ENCODE peak calls at places on chromosomes 11 and 22, in nine cellular contexts. M, X, E, I, N, R, H, Q and S are unnamed samples.

GRCh38 chr11:76626921-76627391 is 43.6 kb downstream of the LRRC32 start:
- DNase-seq in M (no peak), X (no peak), E (peak; percentile 50), I (no peak), N (peak; percentile 72), R (no peak), H (no peak), Q (no peak), S (peak; percentile 25)

GRCh38 chr11:64343740-64344133 is 3.7 kb downstream of the CCDC88B start:
- DNase-seq in M (no peak), X (no peak), E (no peak), I (no peak), N (peak; percentile 46), R (no peak), H (no peak), Q (no peak), S (no peak)

GRCh38 chr11:35954205-35954604 is 10.3 kb downstream of the LDLRAD3 start:
- DNase-seq in M (no peak), X (no peak), E (no peak), I (no peak), N (no peak), R (no peak), H (no peak), Q (no peak), S (no peak)

GRCh38 chr11:12540075-12540685 is 134.0 kb upstream of the TEAD1 start:
- DNase-seq in M (no peak), X (no peak), E (no peak), I (no peak), N (no peak), R (no peak), H (no peak), Q (no peak), S (no peak)

GRCh38 chr11:92794783-92795182 is 174.7 kb upstream of the MTNR1B start:
- DNase-seq in M (no peak), X (no peak), E (no peak), I (no peak), N (no peak), R (no peak), H (no peak), Q (no peak), S (no peak)

GRCh38 chr11:96338910-96339703 is 3.9 kb downstream of the MAML2 start:
- DNase-seq in M (no peak), X (no peak), E (peak; percentile 26), I (no peak), N (peak; percentile 57), R (no peak), H (peak; percentile 31), Q (no peak), S (no peak)

GRCh38 chr11:96254087-96254486 is 88.9 kb downstream of the MAML2 start:
- DNase-seq in M (no peak), X (no peak), E (no peak), I (no peak), N (peak; percentile 42), R (peak; percentile 49), H (no peak), Q (no peak), S (no peak)

GRCh38 chr11:94730153-94730552 is 38.0 kb upstream of the AMOTL1 start:
- DNase-seq in M (no peak), X (no peak), E (no peak), I (no peak), N (no peak), R (no peak), H (no peak), Q (no peak), S (no peak)

GRCh38 chr22:50269573-50270301 is 443 bp downstream of the MAPK11 start:
- DNase-seq in M (no peak), X (no peak), E (peak; percentile 58), I (no peak), N (peak; percentile 79), R (no peak), H (peak; percentile 53), Q (no peak), S (peak; percentile 72)

GRCh38 chr11:122731500-122731913 is 76.0 kb downstream of the UBASH3B start:
- DNase-seq in M (no peak), X (no peak), E (peak; percentile 77), I (no peak), N (no peak), R (peak; percentile 84), H (no peak), Q (no peak), S (no peak)

GRCh38 chr22:24485608-24486007 is 9.5 kb upstream of the UPB1 start:
- DNase-seq in M (no peak), X (no peak), E (no peak), I (no peak), N (no peak), R (no peak), H (no peak), Q (no peak), S (no peak)

GRCh38 chr22:43378011-43378704 is 33.7 kb upstream of the MPPED1 start:
- DNase-seq in M (no peak), X (peak; percentile 15), E (no peak), I (peak; percentile 21), N (no peak), R (no peak), H (no peak), Q (no peak), S (no peak)

GRCh38 chr22:39600491-39601179 is 30.1 kb downstream of the CACNA1I start:
- DNase-seq in M (no peak), X (no peak), E (no peak), I (no peak), N (no peak), R (no peak), H (no peak), Q (no peak), S (no peak)

GRCh38 chr11:45684440-45684839 is 19.0 kb upstream of the CHST1 start:
- DNase-seq in M (no peak), X (no peak), E (no peak), I (no peak), N (no peak), R (no peak), H (no peak), Q (no peak), S (no peak)

GRCh38 chr11:62580959-62581715 is 7.4 kb upstream of the EEF1G start:
- DNase-seq in M (no peak), X (no peak), E (no peak), I (no peak), N (no peak), R (no peak), H (no peak), Q (no peak), S (no peak)

GRCh38 chr22:45783021-45783420 is 111.4 kb downstream of the ATXN10 start:
- DNase-seq in M (no peak), X (no peak), E (no peak), I (no peak), N (no peak), R (no peak), H (no peak), Q (no peak), S (no peak)

GRCh38 chr11:1694064-1694845 is 2.7 kb upstream of the KRTAP5-6 start:
- DNase-seq in M (peak; percentile 69), X (peak; percentile 65), E (peak; percentile 97), I (peak; percentile 91), N (peak; percentile 91), R (peak; percentile 20), H (peak; percentile 90), Q (peak; percentile 83), S (peak; percentile 93)

GRCh38 chr11:93085097-93085496 is 112.7 kb downstream of the SLC36A4 start:
- DNase-seq in M (no peak), X (no peak), E (no peak), I (no peak), N (no peak), R (no peak), H (no peak), Q (no peak), S (no peak)

GRCh38 chr22:21641417-21641794 is 696 bp upstream of the SDF2L1 start:
- DNase-seq in M (no peak), X (no peak), E (peak; percentile 69), I (no peak), N (no peak), R (no peak), H (no peak), Q (no peak), S (peak; percentile 74)

GRCh38 chr11:115623021-115623451 is 118.8 kb upstream of the CADM1 start:
- DNase-seq in M (no peak), X (no peak), E (peak; percentile 96), I (peak; percentile 77), N (no peak), R (peak; percentile 81), H (peak; percentile 85), Q (no peak), S (no peak)

GRCh38 chr11:124586247-124586860 is 16.6 kb downstream of the OR8A1 start:
- DNase-seq in M (peak; percentile 7), X (peak; percentile 59), E (peak; percentile 54), I (peak; percentile 53), N (peak; percentile 71), R (peak; percentile 21), H (peak; percentile 45), Q (peak; percentile 24), S (peak; percentile 56)